ENCODE peak calls at places on chromosome 19, in nine cellular contexts. One of them, this sample, is unnamed.

GRCh38 chr19:39223703-39224279 is 19.7 kb upstream of the SYCN start:
- DNase-seq in Calu3: peak
- DNase-seq in Kasumi-1: peak
- DNase-seq in HEK293T: peak
- DNase-seq in heart right ventricle: no peak
- DNase-seq in stimulated activated CD8-positive, alpha-beta memory T cell treated with anti-CD3 and anti-CD28 coated beads, Interleukin-4, amount 100 ng/mL, for 1 hour: no peak
- DNase-seq in activated CD8-positive, alpha-beta memory T cell treated with anti-CD3 and anti-CD28 coated beads, Interleukin-2, amount 50 U/mL, for 48 hours: no peak
- DNase-seq in NCI-H524 treated with DMSO at 0.1 percent for 48 hours: no peak
- DNase-seq in astrocyte of the spinal cord: peak
- DNase-seq in this sample: no peak

GRCh38 chr19:10766681-10767201 is 48.9 kb downstream of the DNM2 start:
- DNase-seq in Calu3: peak
- DNase-seq in Kasumi-1: no peak
- DNase-seq in HEK293T: no peak
- DNase-seq in heart right ventricle: no peak
- DNase-seq in stimulated activated CD8-positive, alpha-beta memory T cell treated with anti-CD3 and anti-CD28 coated beads, Interleukin-4, amount 100 ng/mL, for 1 hour: no peak
- DNase-seq in activated CD8-positive, alpha-beta memory T cell treated with anti-CD3 and anti-CD28 coated beads, Interleukin-2, amount 50 U/mL, for 48 hours: no peak
- DNase-seq in NCI-H524 treated with DMSO at 0.1 percent for 48 hours: no peak
- DNase-seq in astrocyte of the spinal cord: peak
- DNase-seq in this sample: peak

GRCh38 chr19:57477191-57478008 is at the start of gene ZNF772:
- DNase-seq in Calu3: peak
- DNase-seq in Kasumi-1: peak
- DNase-seq in HEK293T: peak
- DNase-seq in heart right ventricle: peak
- DNase-seq in stimulated activated CD8-positive, alpha-beta memory T cell treated with anti-CD3 and anti-CD28 coated beads, Interleukin-4, amount 100 ng/mL, for 1 hour: peak
- DNase-seq in activated CD8-positive, alpha-beta memory T cell treated with anti-CD3 and anti-CD28 coated beads, Interleukin-2, amount 50 U/mL, for 48 hours: peak
- DNase-seq in NCI-H524 treated with DMSO at 0.1 percent for 48 hours: peak
- DNase-seq in astrocyte of the spinal cord: peak
- DNase-seq in this sample: peak

GRCh38 chr19:50331187-50332013 is 2.2 kb upstream of the KCNC3 start:
- DNase-seq in Calu3: no peak
- DNase-seq in Kasumi-1: no peak
- DNase-seq in HEK293T: no peak
- DNase-seq in heart right ventricle: no peak
- DNase-seq in stimulated activated CD8-positive, alpha-beta memory T cell treated with anti-CD3 and anti-CD28 coated beads, Interleukin-4, amount 100 ng/mL, for 1 hour: no peak
- DNase-seq in activated CD8-positive, alpha-beta memory T cell treated with anti-CD3 and anti-CD28 coated beads, Interleukin-2, amount 50 U/mL, for 48 hours: no peak
- DNase-seq in NCI-H524 treated with DMSO at 0.1 percent for 48 hours: no peak
- DNase-seq in astrocyte of the spinal cord: no peak
- DNase-seq in this sample: no peak

GRCh38 chr19:4493104-4493928 is 21.2 kb downstream of the HDGFL2 start:
- DNase-seq in Calu3: no peak
- DNase-seq in Kasumi-1: no peak
- DNase-seq in HEK293T: no peak
- DNase-seq in heart right ventricle: no peak
- DNase-seq in stimulated activated CD8-positive, alpha-beta memory T cell treated with anti-CD3 and anti-CD28 coated beads, Interleukin-4, amount 100 ng/mL, for 1 hour: no peak
- DNase-seq in activated CD8-positive, alpha-beta memory T cell treated with anti-CD3 and anti-CD28 coated beads, Interleukin-2, amount 50 U/mL, for 48 hours: no peak
- DNase-seq in NCI-H524 treated with DMSO at 0.1 percent for 48 hours: no peak
- DNase-seq in astrocyte of the spinal cord: no peak
- DNase-seq in this sample: no peak

GRCh38 chr19:40398417-40399056 is 8.6 kb upstream of the HIPK4 start:
- DNase-seq in Calu3: no peak
- DNase-seq in Kasumi-1: no peak
- DNase-seq in HEK293T: no peak
- DNase-seq in heart right ventricle: no peak
- DNase-seq in stimulated activated CD8-positive, alpha-beta memory T cell treated with anti-CD3 and anti-CD28 coated beads, Interleukin-4, amount 100 ng/mL, for 1 hour: no peak
- DNase-seq in activated CD8-positive, alpha-beta memory T cell treated with anti-CD3 and anti-CD28 coated beads, Interleukin-2, amount 50 U/mL, for 48 hours: peak
- DNase-seq in NCI-H524 treated with DMSO at 0.1 percent for 48 hours: peak
- DNase-seq in astrocyte of the spinal cord: peak
- DNase-seq in this sample: no peak

GRCh38 chr19:55206664-55207500 is 2.4 kb downstream of the PTPRH start:
- DNase-seq in Calu3: peak
- DNase-seq in Kasumi-1: peak
- DNase-seq in HEK293T: peak
- DNase-seq in heart right ventricle: peak
- DNase-seq in stimulated activated CD8-positive, alpha-beta memory T cell treated with anti-CD3 and anti-CD28 coated beads, Interleukin-4, amount 100 ng/mL, for 1 hour: no peak
- DNase-seq in activated CD8-positive, alpha-beta memory T cell treated with anti-CD3 and anti-CD28 coated beads, Interleukin-2, amount 50 U/mL, for 48 hours: peak
- DNase-seq in NCI-H524 treated with DMSO at 0.1 percent for 48 hours: no peak
- DNase-seq in astrocyte of the spinal cord: peak
- DNase-seq in this sample: peak

GRCh38 chr19:39566064-39566463 is 26.1 kb upstream of the EID2 start:
- DNase-seq in Calu3: no peak
- DNase-seq in Kasumi-1: no peak
- DNase-seq in HEK293T: no peak
- DNase-seq in heart right ventricle: no peak
- DNase-seq in stimulated activated CD8-positive, alpha-beta memory T cell treated with anti-CD3 and anti-CD28 coated beads, Interleukin-4, amount 100 ng/mL, for 1 hour: no peak
- DNase-seq in activated CD8-positive, alpha-beta memory T cell treated with anti-CD3 and anti-CD28 coated beads, Interleukin-2, amount 50 U/mL, for 48 hours: no peak
- DNase-seq in NCI-H524 treated with DMSO at 0.1 percent for 48 hours: no peak
- DNase-seq in astrocyte of the spinal cord: no peak
- DNase-seq in this sample: no peak

This sample was measured in fibroblast of gingiva.